ENCODE peak calls at places on chromosomes 5 and 9, in seven cellular contexts. Y, Q, K, D, B, M and L are unnamed samples.

GRCh38 chr5:6540111-6540830 is 91.6 kb downstream of the UBE2QL1 start:
- DNase-seq in Y (no peak), Q (no peak), K (no peak), D (no peak), B (no peak), M (no peak), L (no peak)

GRCh38 chr5:88729476-88730182 is 153.4 kb downstream of the MEF2C start:
- DNase-seq in Y (peak; percentile 68), Q (peak; percentile 41), K (peak; percentile 58), D (peak; percentile 59), B (peak; percentile 84), M (peak; percentile 87), L (peak; percentile 73)

GRCh38 chr5:134374234-134374633 is 2.9 kb downstream of the UBE2B start:
- DNase-seq in Y (no peak), Q (no peak), K (no peak), D (no peak), B (no peak), M (no peak), L (no peak)

GRCh38 chr5:77066191-77066590 is 20.9 kb downstream of the ZBED3 start:
- DNase-seq in Y (no peak), Q (no peak), K (no peak), D (no peak), B (no peak), M (no peak), L (no peak)

GRCh38 chr9:73202992-73203391 is 51.3 kb downstream of the ANXA1 start:
- DNase-seq in Y (peak; percentile 25), Q (no peak), K (no peak), D (no peak), B (peak; percentile 3), M (no peak), L (no peak)

GRCh38 chr5:137141779-137142178 is 357.3 kb downstream of the SPOCK1 start:
- DNase-seq in Y (peak; percentile 46), Q (no peak), K (no peak), D (no peak), B (no peak), M (peak; percentile 68), L (no peak)

GRCh38 chr5:103034662-103035392 is 85.1 kb downstream of the GIN1 start:
- DNase-seq in Y (no peak), Q (no peak), K (no peak), D (no peak), B (no peak), M (no peak), L (no peak)

GRCh38 chr5:100840364-100840763 is 62.7 kb downstream of the ST8SIA4 start:
- DNase-seq in Y (peak; percentile 77), Q (no peak), K (no peak), D (no peak), B (no peak), M (no peak), L (no peak)

GRCh38 chr5:160173-160510 is 31.2 kb upstream of the LRRC14B start:
- DNase-seq in Y (no peak), Q (no peak), K (no peak), D (peak; percentile 36), B (no peak), M (no peak), L (no peak)

GRCh38 chr9:128617943-128618342 is 38.7 kb downstream of the DYNC2I2 start:
- DNase-seq in Y (no peak), Q (no peak), K (no peak), D (no peak), B (no peak), M (no peak), L (no peak)

GRCh38 chr9:32866292-32866691 is 83.0 kb downstream of the TMEM215 start:
- DNase-seq in Y (peak; percentile 35), Q (no peak), K (no peak), D (no peak), B (no peak), M (no peak), L (no peak)

GRCh38 chr5:87944553-87945320 is 323.9 kb downstream of the TMEM161B start:
- DNase-seq in Y (no peak), Q (peak; percentile 56), K (no peak), D (no peak), B (no peak), M (peak; percentile 97), L (no peak)